ENCODE peak calls at places on chromosomes 3 and 15, in ten cellular contexts. B is stomach, T is esophagus squamous epithelium, Q is fibroblast of lung, F is kidney, Y is MM.1S, I is breast epithelium, O is HepG2, S is heart right ventricle, C is A549. G is an unnamed sample. For H3K9me3 and H3K4me1, the result is how much of the 10 kb centered on the place peaks cover.

GRCh38 chr3:25508433-25508832 is 80.4 kb downstream of the RARB start:
- DNase-seq in Q (no peak), F (no peak), O (no peak), C (no peak), S (no peak), I (no peak), T (no peak), Y (no peak), B (no peak), G (no peak)

GRCh38 chr3:128435561-128435960 is 31.1 kb downstream of the DNAJB8 start:
- DNase-seq in O (no peak), S (no peak), B (no peak), I (no peak), Y (no peak), Q (no peak), C (no peak), F (no peak), T (no peak), G (no peak)

GRCh38 chr15:83018477-83018876 is 7.0 kb upstream of the C15orf40 start:
- DNase-seq in O (no peak), Y (no peak), T (no peak), Q (peak), B (no peak), F (no peak), S (no peak), I (no peak), C (no peak), G (no peak)

GRCh38 chr3:67000006-67000405 is 1.9 kb downstream of the KBTBD8 start:
- DNase-seq in Y (peak), O (no peak), S (no peak), C (no peak), T (no peak), B (no peak), I (no peak), F (no peak), Q (peak), G (no peak)

GRCh38 chr3:146067048-146067447 is 93.9 kb downstream of the PLOD2 start:
- DNase-seq in S (no peak), C (peak), T (no peak), Y (no peak), O (no peak), F (no peak), B (no peak), Q (peak), I (no peak), G (no peak)

GRCh38 chr15:59994855-59995557 is 9.1 kb upstream of the FOXB1 start:
- DNase-seq in Y (no peak), B (no peak), Q (no peak), O (no peak), F (no peak), I (no peak), T (no peak), C (no peak), S (no peak), G (no peak)

GRCh38 chr3:112175037-112175436 is 42.0 kb upstream of the GCSAM start:
- DNase-seq in C (no peak), B (no peak), T (no peak), Q (no peak), O (no peak), I (no peak), Y (no peak), S (no peak), F (no peak), G (no peak)

GRCh38 chr3:149494759-149495580 is 20.5 kb downstream of the TM4SF4 start:
- DNase-seq in O (no peak), B (no peak), I (no peak), T (no peak), Q (no peak), S (no peak), F (no peak), Y (no peak), C (no peak), G (no peak)

GRCh38 chr15:40331637-40332036 is 8.1 kb downstream of the INAFM2 start:
- DNase-seq in F (no peak), O (no peak), I (no peak), Q (no peak), Y (no peak), C (no peak), T (no peak), B (no peak), S (no peak), G (no peak)

GRCh38 chr15:95880630-95881029 is 449.9 kb upstream of the NR2F2 start:
- DNase-seq in O (no peak), Q (no peak), T (no peak), S (no peak), F (no peak), Y (no peak), I (no peak), B (no peak), C (no peak), G (no peak)

GRCh38 chr15:39728844-39729243 is 53.8 kb downstream of the FSIP1 start:
- DNase-seq in S (no peak), T (no peak), C (no peak), B (no peak), F (no peak), Q (no peak), I (no peak), Y (no peak), O (no peak), G (no peak)

GRCh38 chr15:29924750-29925149 is 102.5 kb upstream of the TJP1 start:
- DNase-seq in T (no peak), S (peak), F (no peak), O (peak), I (no peak), Y (no peak), C (peak), B (no peak), Q (peak), G (no peak)

GRCh38 chr15:70210076-70210475 is 112.4 kb upstream of the TLE3 start:
- DNase-seq in O (no peak), C (no peak), Y (no peak), S (no peak), Q (no peak), F (no peak), I (no peak), T (no peak), B (no peak), G (no peak)

GRCh38 chr3:143078883-143079282 is 40.7 kb upstream of the CHST2 start:
- DNase-seq in O (no peak), T (no peak), Y (no peak), I (no peak), Q (no peak), F (no peak), C (peak), S (no peak), B (no peak), G (no peak)

GRCh38 chr15:63794271-63794670 is 39.5 kb downstream of the HERC1 start:
- DNase-seq in F (no peak), S (no peak), C (no peak), I (no peak), Y (no peak), Q (no peak), T (no peak), B (no peak), O (no peak), G (no peak)

GRCh38 chr3:120067090-120067489 is 27.2 kb downstream of the GSK3B start:
- DNase-seq in B (no peak), S (no peak), Q (no peak), F (no peak), I (no peak), O (no peak), T (no peak), Y (no peak), C (no peak), G (no peak)

GRCh38 chr3:96843505-96844203 is 29.3 kb downstream of the EPHA6 start:
- DNase-seq in B (no peak), Q (no peak), F (no peak), I (no peak), T (no peak), C (no peak), Y (no peak), O (no peak), S (no peak), G (no peak)

GRCh38 chr3:136909187-136909586 is 47.2 kb downstream of the NCK1 start:
- DNase-seq in O (no peak), F (no peak), I (no peak), B (no peak), T (no peak), Q (no peak), S (no peak), C (no peak), Y (peak), G (no peak)

GRCh38 chr3:136904746-136905145 is 42.7 kb downstream of the NCK1 start:
- DNase-seq in F (no peak), T (no peak), O (no peak), I (no peak), B (no peak), Q (no peak), C (no peak), S (no peak), Y (no peak), G (no peak)

GRCh38 chr3:136903899-136904298 is 41.9 kb downstream of the NCK1 start:
- DNase-seq in O (no peak), T (no peak), B (no peak), F (no peak), Y (no peak), S (no peak), I (no peak), Q (no peak), C (no peak), G (no peak)

GRCh38 chr3:136905549-136905948 is 43.5 kb downstream of the NCK1 start:
- DNase-seq in Q (no peak), I (no peak), C (no peak), B (no peak), T (no peak), F (no peak), O (no peak), S (no peak), Y (no peak), G (no peak)

GRCh38 chr3:136906725-136907124 is 44.7 kb downstream of the NCK1 start:
- DNase-seq in Q (no peak), F (no peak), O (no peak), S (no peak), I (no peak), C (no peak), Y (no peak), B (no peak), T (no peak), G (no peak)
- H3K9me3 ChIP-seq in Q (under half), F (under half), O (under half), S (under half), I (under half), C (under half), Y (under half), B (under half), T (under half), G (under half)

DNA sequence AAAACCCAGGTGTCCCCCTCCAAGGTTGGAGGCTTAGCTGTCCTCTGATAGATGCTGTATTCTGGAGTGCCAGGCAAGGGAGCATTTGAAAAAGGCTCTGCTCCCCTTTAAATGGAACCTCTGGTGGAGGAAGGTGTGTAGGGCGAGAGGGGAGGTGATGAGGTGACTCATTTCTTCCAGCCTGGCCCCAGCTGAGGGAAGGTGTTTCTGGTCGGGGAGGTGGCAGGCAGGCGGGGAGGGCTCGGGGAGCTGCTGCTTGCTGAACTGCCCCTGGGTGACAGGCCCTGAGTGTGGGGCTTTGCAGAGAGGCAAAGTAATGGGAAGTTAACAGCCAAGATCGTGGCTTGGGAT is 18.8 kb downstream of the PSTPIP1 start:
- DNase-seq in O (no peak), B (peak), C (no peak), T (no peak), I (no peak), S (no peak), Q (no peak), F (peak), Y (no peak), G (no peak)
- H3K27ac ChIP-seq in O (no peak), B (peak), C (no peak), T (no peak), I (no peak), S (no peak), Q (no peak), F (no peak), Y (no peak), G (no peak)

DNA sequence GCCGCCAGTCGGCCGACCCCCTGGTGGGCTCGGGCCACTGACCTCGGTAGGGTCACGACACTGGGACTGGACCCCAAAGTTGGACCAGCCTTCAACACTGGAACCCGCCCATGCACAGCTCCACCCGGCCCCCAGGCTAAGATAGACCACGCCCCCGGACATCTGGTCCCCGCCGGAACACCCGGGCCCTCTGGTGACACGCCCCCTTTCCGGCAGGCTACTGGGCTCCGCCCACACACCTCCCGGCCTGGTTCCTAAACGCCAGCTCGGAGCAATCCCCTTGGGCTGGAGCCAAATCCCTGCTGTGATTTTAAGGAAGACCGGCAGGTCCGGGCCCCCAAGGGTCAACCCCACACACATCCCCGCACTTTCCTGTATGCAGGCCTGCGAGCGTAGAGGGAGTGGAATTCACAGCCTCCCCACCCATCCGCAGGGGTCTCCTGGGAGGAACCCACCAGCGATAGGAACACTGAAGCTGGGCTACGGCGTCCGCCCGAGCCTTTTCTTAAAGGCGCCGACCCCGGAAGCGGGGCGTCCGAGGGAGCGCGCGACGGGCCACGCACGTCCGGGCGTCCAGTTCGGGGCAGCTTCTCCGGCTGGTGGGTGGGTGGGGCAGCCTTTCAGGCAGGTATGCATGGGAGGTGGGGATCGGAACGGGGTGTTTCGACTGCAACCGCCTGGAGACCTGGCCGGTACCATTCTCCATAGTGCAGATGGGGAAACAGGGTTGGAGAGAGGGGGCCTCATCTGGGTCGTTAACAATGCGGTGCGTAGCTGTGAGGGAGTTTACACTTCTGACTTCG is at the start of gene HEMK1:
- DNase-seq in S (peak), O (peak), Y (peak), Q (peak), T (peak), I (peak), F (peak), C (peak), B (peak), G (peak)
- H3K4me1 ChIP-seq in S (under half), O (half or more), Y (under half), Q (under half), T (half or more), I (under half), F (under half), C (under half), B (under half), G (under half)

GRCh38 chr3:196518999-196519737 is 4.0 kb upstream of the SMCO1 start:
- DNase-seq in O (peak), B (peak), Y (peak), S (peak), Q (peak), F (no peak), T (no peak), I (no peak), C (peak), G (no peak)

GRCh38 chr3:196519738-196520122 is 4.6 kb upstream of the SMCO1 start:
- DNase-seq in F (no peak), T (no peak), Y (no peak), I (no peak), C (no peak), O (no peak), Q (no peak), B (no peak), S (no peak), G (no peak)

GRCh38 chr3:196514913-196515621 is at the start of gene SMCO1:
- DNase-seq in I (no peak), T (no peak), O (no peak), B (no peak), S (no peak), Q (no peak), Y (peak), F (no peak), C (no peak), G (no peak)

GRCh38 chr3:196517142-196517808 is 2.1 kb upstream of the SMCO1 start:
- DNase-seq in B (no peak), C (no peak), Q (no peak), I (no peak), F (no peak), O (no peak), T (no peak), Y (peak), S (no peak), G (no peak)

GRCh38 chr3:196517919-196518318 is 2.8 kb upstream of the SMCO1 start:
- DNase-seq in C (no peak), T (no peak), Q (no peak), S (no peak), Y (peak), F (no peak), B (peak), I (no peak), O (no peak), G (no peak)
- H3K9me3 ChIP-seq in C (under half), T (under half), Q (under half), S (under half), Y (under half), F (under half), B (under half), I (under half), O (under half), G (under half)

GRCh38 chr3:53218136-53218535 is 37.7 kb downstream of the TKT start:
- DNase-seq in O (no peak), Y (no peak), T (no peak), B (no peak), C (no peak), Q (no peak), F (no peak), S (no peak), I (no peak), G (no peak)
- H3K27ac ChIP-seq in O (no peak), Y (no peak), T (no peak), B (no peak), C (no peak), Q (no peak), F (no peak), S (no peak), I (no peak), G (no peak)

GRCh38 chr3:186852994-186853393 is 10.5 kb downstream of the ADIPOQ start:
- DNase-seq in S (no peak), Y (no peak), C (no peak), F (no peak), Q (no peak), B (no peak), T (no peak), O (no peak), I (no peak), G (no peak)

GRCh38 chr3:186847437-186847836 is 4.9 kb downstream of the ADIPOQ start:
- DNase-seq in S (no peak), T (no peak), Y (no peak), I (no peak), B (no peak), C (no peak), O (no peak), Q (no peak), F (no peak), G (no peak)

GRCh38 chr3:186844908-186845307 is 2.4 kb downstream of the ADIPOQ start:
- DNase-seq in Y (no peak), O (no peak), T (no peak), B (no peak), I (no peak), Q (no peak), C (no peak), F (no peak), S (no peak), G (no peak)

GRCh38 chr3:186854146-186854545 is 11.6 kb downstream of the ADIPOQ start:
- DNase-seq in F (no peak), I (no peak), C (no peak), Y (no peak), O (no peak), B (no peak), T (no peak), S (no peak), Q (no peak), G (no peak)

DNA sequence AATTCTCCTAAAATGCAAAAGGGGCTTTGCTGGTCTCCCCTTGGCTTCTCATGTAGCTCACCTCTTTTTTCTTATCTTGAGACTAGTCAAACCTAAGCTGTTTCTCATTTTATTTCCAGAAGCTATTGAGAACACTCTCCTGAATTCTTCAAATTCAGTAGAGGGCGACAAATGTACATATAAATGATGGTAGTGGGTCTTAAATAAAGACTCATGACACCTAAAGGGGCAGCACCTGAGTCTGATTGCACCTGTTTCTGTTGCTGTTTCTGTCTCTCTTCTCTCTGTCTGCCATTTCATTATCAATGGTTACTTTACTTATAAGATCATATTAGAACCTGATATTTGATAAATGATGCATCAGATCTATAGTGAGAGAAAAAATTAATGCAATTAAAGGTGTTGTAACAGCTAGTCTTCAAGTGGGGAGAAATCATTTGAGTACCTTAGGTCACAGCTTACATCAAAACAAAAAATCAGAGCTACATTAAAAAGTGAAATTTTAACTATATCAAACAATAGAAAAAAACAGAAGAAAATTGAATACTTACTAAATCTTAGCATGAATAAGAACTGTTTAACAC is 7.0 kb downstream of the ADIPOQ start:
- DNase-seq in T (no peak), S (no peak), B (no peak), I (no peak), Q (peak), O (peak), C (peak), Y (peak), F (no peak), G (no peak)
- H3K4me1 ChIP-seq in T (under half), S (under half), B (under half), I (under half), Q (under half), O (under half), C (under half), Y (under half), F (under half), G (under half)

DNA sequence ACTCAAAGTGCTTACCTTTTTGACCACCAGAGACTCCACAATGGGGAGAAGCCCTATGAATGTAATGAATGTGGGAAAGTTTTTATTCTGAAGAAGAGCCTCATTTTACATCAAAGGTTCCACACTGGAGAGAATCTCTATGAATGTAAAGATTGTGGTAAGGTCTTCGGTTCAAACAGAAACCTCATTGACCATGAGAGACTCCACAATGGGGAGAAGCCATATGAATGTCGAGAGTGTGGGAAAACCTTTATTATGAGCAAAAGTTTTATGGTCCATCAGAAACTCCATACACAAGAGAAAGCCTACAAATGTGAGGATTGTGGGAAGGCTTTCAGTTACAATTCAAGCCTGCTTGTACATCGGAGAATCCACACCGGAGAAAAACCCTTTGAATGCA is 5.5 kb upstream of the ZNF35 start:
- DNase-seq in S (no peak), O (no peak), T (no peak), Y (no peak), Q (no peak), F (no peak), C (no peak), I (no peak), B (no peak), G (no peak)
- H3K9me3 ChIP-seq in S (half or more), O (under half), T (under half), Y (under half), Q (under half), F (under half), C (half or more), I (under half), B (under half), G (half or more)

GRCh38 chr15:67107014-67107812 is 41.8 kb downstream of the SMAD3 start:
- DNase-seq in Y (no peak), C (peak), B (peak), S (peak), T (no peak), I (peak), O (peak), F (peak), Q (peak), G (peak)
- H3K27ac ChIP-seq in Y (no peak), C (peak), B (peak), S (peak), T (peak), I (peak), O (peak), F (peak), Q (peak), G (peak)